ENCODE peak calls at places on chromosomes 12 and 14, in seven cellular contexts. L, N, R, W, U, P and I are unnamed samples.

GRCh38 chr12:64609543-64610091 is 678 bp upstream of the RASSF3 start:
- DNase-seq in L (no peak), N (no peak), R (no peak), W (peak; percentile 20), U (peak; percentile 41), P (no peak), I (no peak)

GRCh38 chr12:64104376-64104775 is 117.7 kb downstream of the KICS2 start:
- DNase-seq in L (peak; percentile 36), N (no peak), R (no peak), W (no peak), U (no peak), P (peak; percentile 90), I (no peak)

GRCh38 chr12:105507311-105508035 is 177.0 kb downstream of the C12orf75 start:
- DNase-seq in L (no peak), N (no peak), R (no peak), W (no peak), U (no peak), P (no peak), I (no peak)

GRCh38 chr14:50980451-50980850 is 36.2 kb upstream of the PYGL start:
- DNase-seq in L (no peak), N (no peak), R (no peak), W (no peak), U (no peak), P (no peak), I (no peak)

GRCh38 chr14:57963071-57963470 is 97.2 kb upstream of the SLC35F4 start:
- DNase-seq in L (no peak), N (no peak), R (no peak), W (no peak), U (no peak), P (no peak), I (no peak)

GRCh38 chr12:74538491-74539258 is 1.0 kb downstream of the ATXN7L3B start:
- DNase-seq in L (no peak), N (no peak), R (no peak), W (no peak), U (no peak), P (no peak), I (no peak)

GRCh38 chr12:52230364-52231281 is 2.4 kb upstream of the KRT7 start:
- DNase-seq in L (no peak), N (peak; percentile 64), R (no peak), W (peak; percentile 68), U (no peak), P (peak; percentile 52), I (no peak)

GRCh38 chr12:128671528-128672042 is 152.2 kb downstream of the SLC15A4 start:
- DNase-seq in L (no peak), N (no peak), R (no peak), W (no peak), U (peak; percentile 36), P (no peak), I (no peak)

GRCh38 chr12:78568326-78569020 is 296.1 kb upstream of the SYT1 start:
- DNase-seq in L (no peak), N (no peak), R (no peak), W (peak; percentile 57), U (peak; percentile 35), P (no peak), I (no peak)

GRCh38 chr12:15931590-15932053 is 20.5 kb downstream of the DERA start:
- DNase-seq in L (no peak), N (no peak), R (peak; percentile 7), W (no peak), U (peak; percentile 68), P (no peak), I (no peak)
- TF ChIP-seq CTCF in L (no peak), N (no peak), R (peak; percentile 23), W (peak; percentile 3), U (peak; percentile 51), P (no peak), I (no peak)

GRCh38 chr12:22665476-22665875 is 40.5 kb downstream of the ETNK1 start:
- DNase-seq in L (no peak), N (no peak), R (no peak), W (no peak), U (no peak), P (no peak), I (no peak)

GRCh38 chr12:22672951-22673350 is 48.0 kb downstream of the ETNK1 start:
- DNase-seq in L (no peak), N (no peak), R (no peak), W (peak; percentile 79), U (peak; percentile 19), P (no peak), I (no peak)

GRCh38 chr12:22668441-22668840 is 43.5 kb downstream of the ETNK1 start:
- DNase-seq in L (no peak), N (no peak), R (no peak), W (no peak), U (no peak), P (no peak), I (no peak)

GRCh38 chr12:22667122-22667521 is 42.2 kb downstream of the ETNK1 start:
- DNase-seq in L (no peak), N (no peak), R (no peak), W (no peak), U (no peak), P (no peak), I (no peak)

DNA sequence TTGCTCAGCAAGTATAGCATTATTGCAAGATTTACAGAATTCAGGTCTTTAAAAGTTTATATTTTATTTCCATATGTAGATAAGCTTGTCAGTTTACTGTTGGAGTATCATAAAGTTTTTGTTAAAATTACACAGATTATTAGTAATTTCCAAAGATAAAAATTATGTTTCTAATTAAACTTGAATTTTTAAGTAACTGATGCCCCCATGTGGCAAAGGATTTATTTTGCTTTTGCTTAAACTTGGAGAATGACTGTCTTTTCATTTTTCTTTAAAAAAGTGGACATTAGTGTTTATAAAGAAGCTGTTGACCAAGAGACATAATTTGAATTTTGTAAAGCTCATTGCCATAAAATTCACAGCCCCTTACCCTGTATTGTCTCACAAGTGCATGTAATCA is 45.8 kb downstream of the ETNK1 start:
- DNase-seq in L (no peak), N (no peak), R (no peak), W (peak; percentile 12), U (no peak), P (no peak), I (no peak)
- H3K36me3 ChIP-seq in L (no peaks in the 10 kb centered on the region), N (no peaks in the 10 kb centered on the region), R (peaks cover 1% of the 10 kb centered on the region), W (peaks cover 4% of the 10 kb centered on the region), U (peaks cover 26% of the 10 kb centered on the region), P (no peaks in the 10 kb centered on the region), I (peaks cover 21% of the 10 kb centered on the region)

GRCh38 chr14:54001189-54001878 is 44.7 kb upstream of the BMP4 start:
- DNase-seq in L (no peak), N (no peak), R (no peak), W (no peak), U (peak; percentile 7), P (no peak), I (no peak)
- TF ChIP-seq CTCF in L (no peak), N (no peak), R (peak; percentile 28), W (no peak), U (peak; percentile 37), P (no peak), I (no peak)

GRCh38 chr12:21843795-21844194 is 69.3 kb upstream of the KCNJ8 start:
- DNase-seq in L (no peak), N (no peak), R (no peak), W (no peak), U (no peak), P (no peak), I (no peak)
- H3K36me3 ChIP-seq in L (no peaks in the 10 kb centered on the region), N (no peaks in the 10 kb centered on the region), R (no peaks in the 10 kb centered on the region), W (no peaks in the 10 kb centered on the region), U (no peaks in the 10 kb centered on the region), P (no peaks in the 10 kb centered on the region), I (no peaks in the 10 kb centered on the region)

GRCh38 chr12:62370189-62370588 is 96.4 kb upstream of the MON2 start:
- DNase-seq in L (no peak), N (no peak), R (no peak), W (no peak), U (no peak), P (no peak), I (no peak)

GRCh38 chr12:62372825-62373224 is 93.8 kb upstream of the MON2 start:
- DNase-seq in L (no peak), N (no peak), R (no peak), W (no peak), U (no peak), P (no peak), I (no peak)

GRCh38 chr12:62372134-62372533 is 94.5 kb upstream of the MON2 start:
- DNase-seq in L (no peak), N (no peak), R (no peak), W (no peak), U (no peak), P (no peak), I (no peak)

GRCh38 chr12:62375603-62376002 is 91.0 kb upstream of the MON2 start:
- DNase-seq in L (no peak), N (no peak), R (no peak), W (no peak), U (no peak), P (no peak), I (no peak)

GRCh38 chr12:62371661-62372060 is 95.0 kb upstream of the MON2 start:
- DNase-seq in L (no peak), N (no peak), R (no peak), W (no peak), U (no peak), P (no peak), I (no peak)
- TF ChIP-seq CTCF in L (no peak), N (no peak), R (no peak), W (no peak), U (no peak), P (no peak), I (no peak)

GRCh38 chr12:6547566-6547965 is 8.3 kb downstream of the IFFO1 start:
- DNase-seq in L (no peak), N (no peak), R (no peak), W (no peak), U (no peak), P (no peak), I (no peak)

GRCh38 chr12:6550294-6551062 is 5.4 kb downstream of the IFFO1 start:
- DNase-seq in L (no peak), N (no peak), R (no peak), W (no peak), U (no peak), P (no peak), I (no peak)

GRCh38 chr12:6547987-6548386 is 7.9 kb downstream of the IFFO1 start:
- DNase-seq in L (peak; percentile 68), N (no peak), R (no peak), W (peak; percentile 89), U (no peak), P (peak; percentile 84), I (no peak)

GRCh38 chr12:6549379-6550151 is 6.3 kb downstream of the IFFO1 start:
- DNase-seq in L (no peak), N (no peak), R (no peak), W (no peak), U (no peak), P (peak; percentile 63), I (no peak)

DNA sequence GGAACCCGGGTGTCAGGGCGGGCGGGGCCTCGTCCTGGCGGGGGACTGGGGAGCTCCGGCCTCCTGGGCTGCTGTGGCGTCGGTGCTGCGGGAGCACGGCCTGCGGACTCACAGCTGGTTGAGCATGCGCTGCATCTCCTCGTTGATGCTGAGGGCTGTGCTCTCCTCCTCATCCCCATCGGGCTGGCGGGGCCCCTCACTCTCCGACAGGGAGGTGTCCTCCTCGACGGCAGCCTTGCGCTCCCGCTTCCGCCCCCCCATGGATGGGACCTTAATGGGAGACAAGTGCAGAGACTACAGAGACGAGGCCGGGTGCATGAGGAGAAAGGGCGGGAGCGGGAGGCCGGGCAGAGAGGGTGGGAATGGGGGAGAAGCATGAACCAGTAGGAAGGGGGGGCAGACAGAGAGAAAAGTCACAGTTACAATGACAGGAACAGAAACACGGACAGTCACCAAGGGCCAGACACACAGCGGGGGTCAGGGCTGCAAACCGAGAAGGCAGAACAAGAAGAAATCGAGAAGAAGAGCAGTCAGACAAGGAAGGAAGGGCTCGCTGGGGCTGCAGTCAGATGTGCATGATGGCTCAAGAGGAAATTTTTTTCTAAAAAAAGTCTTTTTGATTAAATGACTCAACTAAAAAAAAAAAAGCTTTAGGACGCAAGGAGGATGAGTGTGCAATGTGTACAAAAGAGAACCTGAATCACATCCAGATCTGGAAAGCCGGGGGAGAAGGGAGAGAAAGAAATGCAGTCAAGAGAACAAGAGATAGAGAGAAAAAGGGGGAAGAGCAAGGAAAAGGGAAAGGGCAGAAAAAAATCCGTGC is 7.1 kb downstream of the IFFO1 start:
- DNase-seq in L (no peak), N (no peak), R (no peak), W (peak; percentile 90), U (no peak), P (peak; percentile 70), I (no peak)
- H3K36me3 ChIP-seq in L (no peaks in the 10 kb centered on the region), N (no peaks in the 10 kb centered on the region), R (peaks cover 41% of the 10 kb centered on the region), W (peaks cover 25% of the 10 kb centered on the region), U (peaks cover 17% of the 10 kb centered on the region), P (peaks cover 47% of the 10 kb centered on the region), I (peaks cover 47% of the 10 kb centered on the region)